ENCODE peak calls at places on chromosomes 6 and 20, in ten cellular contexts. Q is T-helper 1 cell; K is stimulated activated naive CD4-positive, alpha-beta T cell treated with Interleukin-2 at 50 U/mL for 16 hours; P is NCI-H1417; E is body of pancreas; C is NCI-H1436; F is EH; T is WTC11; B is amygdala; W is activated gamma-delta T cell. H is an unnamed sample.

GRCh38 chr6:139311826-139312225 is 20.0 kb upstream of the TXLNB start:
- DNase-seq in F (no peak), B (no peak), T (no peak), W (no peak), C (no peak), Q (no peak), K (no peak), P (no peak), E (no peak), H (no peak)

GRCh38 chr20:41275181-41275793 is 42.2 kb downstream of the ZHX3 start:
- DNase-seq in P (no peak), B (no peak), Q (no peak), C (no peak), T (no peak), E (no peak), W (no peak), F (peak; percentile 79), K (no peak), H (peak; percentile 27)

GRCh38 chr6:116073765-116074450 is 13.2 kb upstream of the FRK start:
- DNase-seq in Q (no peak), F (peak; percentile 57), W (no peak), E (no peak), C (no peak), K (no peak), P (peak; percentile 5), T (no peak), B (no peak), H (no peak)

GRCh38 chr6:140684776-140685550 is 1310.5 kb upstream of the CITED2 start:
- DNase-seq in C (no peak), P (peak; percentile 88), Q (no peak), B (no peak), E (no peak), F (no peak), T (no peak), W (no peak), K (no peak), H (peak; percentile 53)

GRCh38 chr6:150256618-150257272 is 112.1 kb upstream of the IYD start:
- DNase-seq in W (no peak), Q (no peak), E (no peak), T (no peak), K (no peak), B (no peak), P (peak; percentile 58), C (no peak), F (peak; percentile 71), H (no peak)

GRCh38 chr20:433300-433975 is 25.3 kb downstream of the RBCK1 start:
- DNase-seq in E (no peak), Q (no peak), P (no peak), C (no peak), F (peak; percentile 19), W (no peak), T (no peak), K (peak; percentile 72), B (no peak), H (no peak)

GRCh38 chr20:58097943-58098342 is 130.5 kb downstream of the ANKRD60 start:
- DNase-seq in W (no peak), K (no peak), C (no peak), F (no peak), T (no peak), Q (no peak), E (no peak), B (no peak), P (no peak), H (no peak)

GRCh38 chr6:67131827-67132226 is 1424.8 kb upstream of the EYS start:
- DNase-seq in Q (no peak), B (no peak), T (no peak), F (no peak), C (no peak), W (no peak), P (no peak), E (no peak), K (no peak), H (no peak)

GRCh38 chr20:8790442-8791074 is 278.3 kb upstream of the PLCB4 start:
- DNase-seq in T (peak; percentile 42), C (no peak), W (no peak), F (peak; percentile 64), Q (no peak), K (no peak), E (peak; percentile 50), P (peak; percentile 77), B (no peak), H (peak; percentile 80)

GRCh38 chr20:62953839-62954703 is 1.6 kb downstream of the SLC17A9 start:
- DNase-seq in W (peak; percentile 62), T (peak; percentile 53), C (peak; percentile 85), P (peak; percentile 95), B (peak; percentile 25), Q (peak; percentile 57), F (peak; percentile 81), E (no peak), K (peak; percentile 54), H (peak; percentile 56)

GRCh38 chr6:13485923-13486557 is 1.4 kb downstream of the GFOD1 start:
- DNase-seq in E (peak; percentile 28), W (no peak), F (peak; percentile 34), P (peak; percentile 74), C (peak; percentile 26), K (peak; percentile 11), T (peak; percentile 32), B (no peak), Q (no peak), H (peak; percentile 53)

GRCh38 chr6:70411948-70412796 is 1.1 kb upstream of the FAM135A start:
- DNase-seq in C (no peak), E (no peak), Q (no peak), K (no peak), B (no peak), T (no peak), W (no peak), F (no peak), P (no peak), H (no peak)